ENCODE peak calls at places on chromosomes 1 and 21, in ten cellular contexts. O is CD8-positive, alpha-beta memory T cell; M is KBM-7; R is IMR-90; K is heart right ventricle; I is mucosa of gallbladder; H is GM12865; L is COR-L47; Y is tibial nerve; A is choroid plexus epithelial cell. F is an unnamed sample.

GRCh38 chr21:45975017-45975595 is 6.5 kb upstream of the COL6A1 start:
- DNase-seq in O (no peak), K (peak; percentile 77), I (peak; percentile 20), M (no peak), A (no peak), L (no peak), Y (no peak), R (peak; percentile 43), H (no peak), F (peak; percentile 58)

GRCh38 chr1:231407537-231408396 is 14.3 kb downstream of the EGLN1 start:
- DNase-seq in A (peak; percentile 70), H (no peak), R (peak; percentile 46), O (no peak), Y (no peak), L (no peak), I (no peak), K (no peak), M (no peak), F (peak; percentile 58)

GRCh38 chr1:245255783-245256182 is 101.0 kb downstream of the KIF26B start:
- DNase-seq in K (no peak), Y (no peak), A (no peak), L (no peak), I (no peak), H (no peak), O (no peak), M (peak; percentile 82), R (no peak), F (no peak)

GRCh38 chr1:47873332-47873731 is 123.9 kb downstream of the TRABD2B start:
- DNase-seq in Y (no peak), M (no peak), A (no peak), R (no peak), O (no peak), L (no peak), K (no peak), H (no peak), I (no peak), F (no peak)

GRCh38 chr1:115771847-115772457 is 3.4 kb upstream of the CASQ2 start:
- DNase-seq in H (peak; percentile 81), R (peak; percentile 80), K (peak; percentile 37), L (peak; percentile 84), M (peak; percentile 90), Y (no peak), O (no peak), I (peak; percentile 64), A (peak; percentile 87), F (peak; percentile 83)

GRCh38 chr1:8330271-8331125 is 12.6 kb downstream of the SLC45A1 start:
- DNase-seq in M (no peak), Y (no peak), A (no peak), K (no peak), H (no peak), L (no peak), O (no peak), I (no peak), R (no peak), F (no peak)

GRCh38 chr1:25566730-25567341 is 23.4 kb downstream of the LDLRAP1 start:
- DNase-seq in O (no peak), R (peak; percentile 92), M (no peak), K (peak; percentile 68), H (no peak), I (peak; percentile 49), L (no peak), Y (peak; percentile 54), A (peak; percentile 97), F (peak; percentile 95)

GRCh38 chr1:40848530-40849189 is 13.5 kb downstream of the CITED4 start:
- DNase-seq in H (peak; percentile 56), O (no peak), Y (peak; percentile 24), I (peak; percentile 72), K (peak; percentile 50), R (peak; percentile 68), M (peak; percentile 55), A (peak; percentile 84), L (peak; percentile 57), F (peak; percentile 76)

GRCh38 chr1:23376890-23377811 is 7.5 kb upstream of the ZNF436 start:
- DNase-seq in H (no peak), K (no peak), O (no peak), A (peak; percentile 95), M (no peak), R (peak; percentile 90), Y (no peak), I (peak; percentile 44), L (no peak), F (peak; percentile 90)

GRCh38 chr1:224745388-224745787 is 129.3 kb downstream of the CNIH3 start:
- DNase-seq in R (no peak), I (no peak), Y (no peak), H (no peak), K (no peak), O (no peak), L (no peak), M (no peak), A (no peak), F (no peak)

GRCh38 chr1:43464840-43465693 is 11.3 kb upstream of the HYI start:
- DNase-seq in O (no peak), K (no peak), R (no peak), I (no peak), M (no peak), A (no peak), Y (no peak), H (no peak), L (no peak), F (no peak)

GRCh38 chr1:236320671-236321070 is 38.9 kb upstream of the ERO1B start:
- DNase-seq in K (no peak), I (no peak), L (no peak), Y (no peak), O (no peak), R (no peak), H (no peak), M (no peak), A (no peak), F (no peak)

GRCh38 chr1:205670611-205671430 is 9.5 kb downstream of the SLC45A3 start:
- DNase-seq in K (no peak), I (no peak), R (no peak), M (no peak), H (no peak), Y (no peak), O (no peak), A (no peak), L (no peak), F (no peak)

GRCh38 chr1:167447521-167448136 is 70.7 kb downstream of the CD247 start:
- DNase-seq in A (no peak), R (no peak), M (peak; percentile 83), L (no peak), H (peak; percentile 58), Y (no peak), O (peak; percentile 74), K (no peak), I (peak; percentile 91), F (peak; percentile 3)

GRCh38 chr1:228150021-228150457 is 309 bp downstream of the GJC2 start:
- DNase-seq in A (no peak), I (no peak), R (no peak), H (no peak), Y (peak; percentile 12), L (no peak), K (peak; percentile 13), M (no peak), O (peak; percentile 36), F (no peak)

GRCh38 chr1:228205526-228206436 is 2.1 kb upstream of the OBSCN start:
- DNase-seq in R (no peak), A (no peak), H (no peak), K (no peak), Y (no peak), L (no peak), O (no peak), I (no peak), M (no peak), F (no peak)